ENCODE peak calls at places on chromosomes 7 and 10, in five cellular contexts. Q is lower lobe of right lung, D is heart right ventricle, Y is HepG2, J is gastrocnemius medialis. W is an unnamed sample. For H3K9me3, the result is how much of the 10 kb centered on the place peaks cover.

GRCh38 chr7:12941512-12941911 is 254.1 kb downstream of the ARL4A start:
- ATAC-seq in Q (peak), D (no peak), Y (peak), J (no peak), W (no peak)

GRCh38 chr7:51189777-51190176 is 126.8 kb downstream of the COBL start:
- ATAC-seq in Q (no peak), D (no peak), Y (no peak), J (no peak), W (no peak)

GRCh38 chr10:114697061-114697598 is 39.1 kb upstream of the ABLIM1 start:
- ATAC-seq in Q (peak), D (peak), Y (no peak), J (peak), W (peak)

GRCh38 chr10:77741746-77742145 is 104.1 kb upstream of the KCNMA1 start:
- ATAC-seq in Q (no peak), D (no peak), Y (no peak), J (no peak), W (no peak)

GRCh38 chr10:105370697-105371096 is 729.6 kb downstream of the SORCS3 start:
- ATAC-seq in Q (no peak), D (no peak), Y (no peak), J (no peak), W (no peak)

GRCh38 chr10:30068482-30069223 is 9.3 kb upstream of the JCAD start:
- ATAC-seq in Q (no peak), D (peak), Y (peak), J (no peak), W (no peak)

GRCh38 chr7:105837765-105838241 is 38.6 kb downstream of the ATXN7L1 start:
- ATAC-seq in Q (peak), D (no peak), Y (no peak), J (no peak), W (no peak)

GRCh38 chr7:138975343-138976104 is 5.7 kb downstream of the KIAA1549 start:
- ATAC-seq in Q (no peak), D (no peak), Y (no peak), J (no peak), W (no peak)

GRCh38 chr10:119461380-119461779 is 81.1 kb downstream of the RGS10 start:
- ATAC-seq in Q (peak), D (no peak), Y (peak), J (no peak), W (no peak)

GRCh38 chr7:45691155-45691656 is 117.0 kb downstream of the ADCY1 start:
- ATAC-seq in Q (peak), D (no peak), Y (peak), J (no peak), W (no peak)

GRCh38 chr7:45690762-45691150 is 116.6 kb downstream of the ADCY1 start:
- ATAC-seq in Q (no peak), D (no peak), Y (peak), J (no peak), W (no peak)

GRCh38 chr7:45689011-45689796 is 115.0 kb downstream of the ADCY1 start:
- ATAC-seq in Q (no peak), D (no peak), Y (no peak), J (no peak), W (no peak)

GRCh38 chr7:45689797-45690761 is 115.9 kb downstream of the ADCY1 start:
- ATAC-seq in Q (no peak), D (no peak), Y (peak), J (no peak), W (no peak)

DNA sequence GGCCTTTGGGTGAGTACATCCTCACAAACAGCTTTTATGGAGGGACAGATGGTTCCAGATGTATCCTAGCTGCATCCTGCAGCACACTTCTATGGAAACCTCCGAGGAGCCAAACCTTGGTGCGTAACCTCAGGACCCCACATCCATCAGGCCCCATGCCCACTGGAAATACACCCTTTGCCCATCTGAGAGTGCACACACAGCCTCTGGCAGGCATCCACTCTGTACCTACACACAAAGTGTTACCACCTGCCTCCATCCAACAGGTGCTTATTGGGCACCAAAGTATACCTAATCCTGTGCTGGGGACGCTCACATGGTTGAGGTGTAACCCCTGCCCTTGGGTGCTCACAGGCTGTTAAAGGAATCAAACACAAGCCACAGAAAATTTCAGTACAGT is 117.9 kb downstream of the ADCY1 start:
- ATAC-seq in Q (no peak), D (no peak), Y (no peak), J (no peak), W (no peak)
- H3K27ac ChIP-seq in Q (no peak), D (no peak), Y (peak), J (no peak), W (no peak)

GRCh38 chr7:56218510-56218909 is 102.3 kb upstream of the NUPR2 start:
- ATAC-seq in Q (no peak), D (no peak), Y (no peak), J (no peak), W (no peak)
- H3K9me3 ChIP-seq in Q (under half), D (under half), Y (under half), J (under half), W (under half)

GRCh38 chr7:32905175-32905662 is 13.7 kb upstream of the KBTBD2 start:
- ATAC-seq in Q (peak), D (peak), Y (peak), J (peak), W (peak)
- TF ChIP-seq CTCF in Q (no peak), D (no peak), Y (no peak), J (no peak), W (no peak)

GRCh38 chr7:146565872-146566271 is 449.3 kb downstream of the CNTNAP2 start:
- ATAC-seq in Q (no peak), D (no peak), Y (no peak), J (no peak), W (no peak)
- H3K27ac ChIP-seq in Q (no peak), D (no peak), Y (no peak), J (no peak), W (no peak)

W was measured in gastroesophageal sphincter.